ENCODE peak calls at places on chromosomes 2 and 18, in five cellular contexts. One of them, this sample, is unnamed.

GRCh38 chr2:212958757-212959295 is 192.6 kb downstream of the IKZF2 start:
- DNase-seq in HFFc6: peak
- DNase-seq in kidney epithelial cell: no peak
- DNase-seq in HFF-Myc: no peak
- DNase-seq in spleen: no peak
- DNase-seq in this sample: no peak

GRCh38 chr2:238320648-238321281 is 447 bp downstream of the TRAF3IP1 start:
- DNase-seq in HFFc6: no peak
- DNase-seq in kidney epithelial cell: no peak
- DNase-seq in HFF-Myc: no peak
- DNase-seq in spleen: no peak
- DNase-seq in this sample: no peak

GRCh38 chr2:138949517-138949916 is 169.3 kb upstream of the NXPH2 start:
- DNase-seq in HFFc6: no peak
- DNase-seq in kidney epithelial cell: no peak
- DNase-seq in HFF-Myc: no peak
- DNase-seq in spleen: no peak
- DNase-seq in this sample: no peak

GRCh38 chr18:35197286-35197685 is 43.5 kb upstream of the ZNF397 start:
- DNase-seq in HFFc6: no peak
- DNase-seq in kidney epithelial cell: no peak
- DNase-seq in HFF-Myc: no peak
- DNase-seq in spleen: no peak
- DNase-seq in this sample: no peak

GRCh38 chr2:69390001-69390400 is 3.0 kb upstream of the GFPT1 start:
- DNase-seq in HFFc6: no peak
- DNase-seq in kidney epithelial cell: no peak
- DNase-seq in HFF-Myc: no peak
- DNase-seq in spleen: no peak
- DNase-seq in this sample: no peak

GRCh38 chr2:239319261-239319661 is 81.6 kb downstream of the HDAC4 start:
- DNase-seq in HFFc6: no peak
- DNase-seq in kidney epithelial cell: no peak
- DNase-seq in HFF-Myc: no peak
- DNase-seq in spleen: peak
- DNase-seq in this sample: no peak

GRCh38 chr2:10981941-10982381 is 70.2 kb downstream of the KCNF1 start:
- DNase-seq in HFFc6: no peak
- DNase-seq in kidney epithelial cell: no peak
- DNase-seq in HFF-Myc: no peak
- DNase-seq in spleen: peak
- DNase-seq in this sample: no peak

GRCh38 chr18:55243852-55244251 is 284.6 kb upstream of the CCDC68 start:
- DNase-seq in HFFc6: no peak
- DNase-seq in kidney epithelial cell: no peak
- DNase-seq in HFF-Myc: no peak
- DNase-seq in spleen: no peak
- DNase-seq in this sample: no peak

GRCh38 chr2:240818543-240819403 is 1.2 kb downstream of the KIF1A start:
- DNase-seq in HFFc6: no peak
- DNase-seq in kidney epithelial cell: no peak
- DNase-seq in HFF-Myc: no peak
- DNase-seq in spleen: peak
- DNase-seq in this sample: peak

GRCh38 chr2:224260605-224261004 is 141.3 kb downstream of the FAM124B start:
- DNase-seq in HFFc6: no peak
- DNase-seq in kidney epithelial cell: no peak
- DNase-seq in HFF-Myc: no peak
- DNase-seq in spleen: no peak
- DNase-seq in this sample: no peak

GRCh38 chr2:149125031-149125725 is 86.7 kb downstream of the LYPD6B start:
- DNase-seq in HFFc6: no peak
- DNase-seq in kidney epithelial cell: no peak
- DNase-seq in HFF-Myc: no peak
- DNase-seq in spleen: no peak
- DNase-seq in this sample: no peak

GRCh38 chr2:202171246-202171833 is 67.1 kb downstream of the SUMO1 start:
- DNase-seq in HFFc6: no peak
- DNase-seq in kidney epithelial cell: no peak
- DNase-seq in HFF-Myc: no peak
- DNase-seq in spleen: no peak
- DNase-seq in this sample: peak

GRCh38 chr2:44137872-44138551 is 30.7 kb upstream of the PPM1B start:
- DNase-seq in HFFc6: no peak
- DNase-seq in kidney epithelial cell: no peak
- DNase-seq in HFF-Myc: no peak
- DNase-seq in spleen: no peak
- DNase-seq in this sample: no peak

GRCh38 chr18:4544131-4544530 is 89.0 kb upstream of the DLGAP1 start:
- DNase-seq in HFFc6: no peak
- DNase-seq in kidney epithelial cell: no peak
- DNase-seq in HFF-Myc: no peak
- DNase-seq in spleen: no peak
- DNase-seq in this sample: no peak

GRCh38 chr2:47002480-47003381 is 87.1 kb upstream of the MCFD2 start:
- DNase-seq in HFFc6: peak
- DNase-seq in kidney epithelial cell: no peak
- DNase-seq in HFF-Myc: no peak
- DNase-seq in spleen: no peak
- DNase-seq in this sample: no peak

GRCh38 chr2:196384729-196385128 is 213.4 kb upstream of the STK17B start:
- DNase-seq in HFFc6: no peak
- DNase-seq in kidney epithelial cell: no peak
- DNase-seq in HFF-Myc: no peak
- DNase-seq in spleen: no peak
- DNase-seq in this sample: no peak

GRCh38 chr18:74446631-74447403 is 10.3 kb downstream of the DIPK1C start:
- DNase-seq in HFFc6: no peak
- DNase-seq in kidney epithelial cell: no peak
- DNase-seq in HFF-Myc: no peak
- DNase-seq in spleen: no peak
- DNase-seq in this sample: no peak

GRCh38 chr2:129205766-129206165 is 773.7 kb upstream of the RAB6C start:
- DNase-seq in HFFc6: no peak
- DNase-seq in kidney epithelial cell: no peak
- DNase-seq in HFF-Myc: no peak
- DNase-seq in spleen: no peak
- DNase-seq in this sample: no peak

DNA sequence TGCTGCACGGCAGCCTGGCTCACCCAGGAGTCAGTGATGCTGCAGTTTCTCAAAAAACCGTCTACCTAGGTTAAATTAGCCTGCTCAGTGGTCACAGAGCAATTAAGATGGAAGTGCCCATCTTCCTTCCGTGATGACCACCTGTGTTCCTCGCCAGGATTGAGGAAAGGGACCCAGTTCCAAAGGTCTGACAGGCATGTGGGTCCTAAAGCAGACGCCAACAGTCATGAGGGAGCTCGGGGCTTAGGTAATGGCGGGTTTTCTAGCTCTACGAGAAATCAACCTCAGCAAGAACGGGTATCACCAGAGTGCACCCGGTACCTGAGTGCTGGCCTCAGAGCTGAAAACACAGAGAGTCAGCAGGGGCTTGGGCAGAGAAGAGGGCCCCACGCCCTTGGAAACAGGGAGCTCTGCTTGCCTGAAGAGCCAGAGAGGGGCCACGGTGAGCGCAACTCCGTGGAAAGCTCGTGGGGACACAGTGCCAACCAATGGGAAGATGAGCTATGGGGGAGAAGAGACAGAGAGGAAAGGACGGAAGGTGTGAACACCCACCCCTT is 34.3 kb upstream of the DNMT3A start:
- DNase-seq in HFFc6: no peak
- DNase-seq in kidney epithelial cell: no peak
- DNase-seq in HFF-Myc: no peak
- DNase-seq in spleen: peak
- DNase-seq in this sample: no peak
- TF ChIP-seq CTCF in HFFc6: no peak
- TF ChIP-seq CTCF in kidney epithelial cell: no peak
- TF ChIP-seq CTCF in HFF-Myc: no peak
- TF ChIP-seq CTCF in spleen: no peak
- TF ChIP-seq CTCF in this sample: no peak

GRCh38 chr2:59276033-59276432 is 1034.9 kb upstream of the FANCL start:
- DNase-seq in HFFc6: no peak
- DNase-seq in kidney epithelial cell: no peak
- DNase-seq in HFF-Myc: no peak
- DNase-seq in spleen: no peak
- DNase-seq in this sample: no peak
- TF ChIP-seq CTCF in HFFc6: no peak
- TF ChIP-seq CTCF in kidney epithelial cell: peak
- TF ChIP-seq CTCF in HFF-Myc: peak
- TF ChIP-seq CTCF in spleen: no peak
- TF ChIP-seq CTCF in this sample: peak

GRCh38 chr2:145323512-145323911 is 803.6 kb upstream of the ZEB2 start:
- DNase-seq in HFFc6: peak
- DNase-seq in kidney epithelial cell: peak
- DNase-seq in HFF-Myc: no peak
- DNase-seq in spleen: no peak
- DNase-seq in this sample: no peak

GRCh38 chr2:145329976-145330375 is 810.1 kb upstream of the ZEB2 start:
- DNase-seq in HFFc6: no peak
- DNase-seq in kidney epithelial cell: peak
- DNase-seq in HFF-Myc: no peak
- DNase-seq in spleen: no peak
- DNase-seq in this sample: no peak

GRCh38 chr2:145321344-145321743 is 801.4 kb upstream of the ZEB2 start:
- DNase-seq in HFFc6: no peak
- DNase-seq in kidney epithelial cell: no peak
- DNase-seq in HFF-Myc: no peak
- DNase-seq in spleen: no peak
- DNase-seq in this sample: no peak

GRCh38 chr2:145325485-145325884 is 805.6 kb upstream of the ZEB2 start:
- DNase-seq in HFFc6: no peak
- DNase-seq in kidney epithelial cell: no peak
- DNase-seq in HFF-Myc: no peak
- DNase-seq in spleen: no peak
- DNase-seq in this sample: no peak

DNA sequence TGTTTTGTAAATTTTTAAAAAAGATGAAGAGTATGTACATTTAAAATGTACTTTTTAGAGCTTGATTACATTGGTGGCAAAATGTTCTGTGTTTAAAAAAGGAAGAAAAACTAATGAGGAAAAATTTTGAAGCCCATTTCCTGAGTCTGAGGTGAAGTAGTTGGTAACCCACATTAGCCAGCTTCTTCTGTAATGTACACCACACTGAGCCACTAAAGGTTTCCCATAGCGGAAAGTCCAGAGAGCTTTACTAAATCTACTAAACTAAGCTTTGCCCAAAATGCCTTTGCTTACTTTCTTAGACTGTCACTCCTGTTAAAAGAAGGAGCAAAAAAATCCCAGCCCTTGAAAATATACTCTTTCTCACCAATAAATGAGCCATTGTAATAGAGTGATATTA is 804.8 kb upstream of the ZEB2 start:
- DNase-seq in HFFc6: no peak
- DNase-seq in kidney epithelial cell: no peak
- DNase-seq in HFF-Myc: no peak
- DNase-seq in spleen: no peak
- DNase-seq in this sample: no peak
- TF ChIP-seq CTCF in HFFc6: no peak
- TF ChIP-seq CTCF in kidney epithelial cell: no peak
- TF ChIP-seq CTCF in HFF-Myc: no peak
- TF ChIP-seq CTCF in spleen: no peak
- TF ChIP-seq CTCF in this sample: no peak

GRCh38 chr18:60676807-60677206 is 304.2 kb upstream of the MC4R start:
- DNase-seq in HFFc6: no peak
- DNase-seq in kidney epithelial cell: no peak
- DNase-seq in HFF-Myc: no peak
- DNase-seq in spleen: no peak
- DNase-seq in this sample: no peak
- TF ChIP-seq CTCF in HFFc6: no peak
- TF ChIP-seq CTCF in kidney epithelial cell: peak
- TF ChIP-seq CTCF in HFF-Myc: no peak
- TF ChIP-seq CTCF in spleen: no peak
- TF ChIP-seq CTCF in this sample: no peak

GRCh38 chr2:501130-501529 is 176.1 kb downstream of the TMEM18 start:
- DNase-seq in HFFc6: no peak
- DNase-seq in kidney epithelial cell: no peak
- DNase-seq in HFF-Myc: no peak
- DNase-seq in spleen: no peak
- DNase-seq in this sample: no peak
- TF ChIP-seq CTCF in HFFc6: no peak
- TF ChIP-seq CTCF in kidney epithelial cell: peak
- TF ChIP-seq CTCF in HFF-Myc: no peak
- TF ChIP-seq CTCF in spleen: no peak
- TF ChIP-seq CTCF in this sample: no peak

DNA sequence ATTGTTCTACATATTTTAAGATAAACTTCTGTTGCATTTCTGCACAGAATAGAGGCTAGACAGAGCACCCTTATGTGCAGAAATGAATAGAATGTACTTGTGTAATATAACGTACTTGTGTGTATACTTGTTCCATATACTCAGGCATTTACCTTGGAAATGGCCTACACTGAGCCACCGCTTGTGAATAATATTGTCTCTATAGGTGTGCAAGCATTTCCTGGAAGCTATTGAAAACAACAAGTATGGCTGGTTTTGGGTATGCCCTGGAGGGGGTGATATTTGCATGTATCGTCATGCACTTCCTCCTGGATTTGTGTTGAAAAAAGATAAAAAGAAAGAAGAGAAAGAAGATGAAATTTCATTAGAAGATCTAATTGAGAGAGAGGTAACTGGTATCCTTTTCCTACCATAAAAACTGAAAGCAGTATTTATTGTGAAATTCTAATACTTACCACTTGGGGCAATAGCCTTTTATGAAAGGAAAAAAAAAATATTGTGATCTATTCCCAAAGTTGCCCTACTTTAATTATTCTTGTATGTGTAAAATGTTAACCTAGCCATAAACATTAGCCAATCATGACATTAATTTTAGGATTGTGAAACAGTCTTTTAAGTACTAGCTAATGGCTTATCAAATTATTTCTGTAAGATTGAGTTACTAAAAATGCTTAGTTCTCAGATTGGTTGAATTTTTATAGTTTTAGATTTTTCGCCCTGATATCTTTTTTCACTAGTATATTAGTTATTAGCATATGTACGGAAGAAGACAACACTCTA is 18.0 kb downstream of the ZC3H15 start:
- DNase-seq in HFFc6: no peak
- DNase-seq in kidney epithelial cell: no peak
- DNase-seq in HFF-Myc: no peak
- DNase-seq in spleen: no peak
- DNase-seq in this sample: no peak
- TF ChIP-seq CTCF in HFFc6: peak
- TF ChIP-seq CTCF in kidney epithelial cell: peak
- TF ChIP-seq CTCF in HFF-Myc: peak
- TF ChIP-seq CTCF in spleen: no peak
- TF ChIP-seq CTCF in this sample: peak

DNA sequence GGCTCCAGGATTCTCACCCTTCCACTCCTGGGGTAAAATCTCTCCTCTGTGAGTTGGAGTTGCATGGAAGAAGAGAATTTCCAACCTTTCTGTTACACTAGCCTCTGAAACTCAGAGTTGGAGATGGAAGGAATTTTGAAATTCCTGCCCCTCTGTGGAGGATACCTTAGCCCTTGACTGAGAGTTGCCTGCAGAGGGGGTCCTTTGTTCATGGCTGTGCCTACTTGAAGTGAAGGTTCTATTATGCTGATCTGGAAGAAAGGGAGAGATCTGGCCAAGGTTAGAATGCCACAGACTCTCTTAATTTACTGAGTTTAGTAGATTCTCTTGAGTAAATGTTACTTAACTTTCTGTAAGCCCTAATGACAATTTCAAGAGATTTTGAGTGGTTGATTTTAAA is 626.6 kb upstream of the GYPC start:
- DNase-seq in HFFc6: no peak
- DNase-seq in kidney epithelial cell: no peak
- DNase-seq in HFF-Myc: no peak
- DNase-seq in spleen: no peak
- DNase-seq in this sample: no peak
- TF ChIP-seq CTCF in HFFc6: no peak
- TF ChIP-seq CTCF in kidney epithelial cell: no peak
- TF ChIP-seq CTCF in HFF-Myc: no peak
- TF ChIP-seq CTCF in spleen: no peak
- TF ChIP-seq CTCF in this sample: no peak

This sample was measured in GM13976.